ENCODE peak calls at places on chromosome 22, in ten cellular contexts. J, T, Y, E, G, R, F, C, U and M are unnamed samples.

GRCh38 chr22:45544588-45545170 is 42.0 kb downstream of the FBLN1 start:
- DNase-seq in J (no peak), T (no peak), Y (no peak), E (no peak), G (no peak), R (no peak), F (no peak), C (no peak), U (no peak), M (no peak)

GRCh38 chr22:22943521-22944267 is 56.1 kb downstream of the IGLL5 start:
- DNase-seq in J (no peak), T (no peak), Y (no peak), E (peak; percentile 42), G (no peak), R (peak; percentile 27), F (peak; percentile 60), C (peak; percentile 6), U (no peak), M (no peak)

GRCh38 chr22:19477321-19478085 is 1.5 kb downstream of the UFD1 start:
- DNase-seq in J (no peak), T (no peak), Y (no peak), E (peak; percentile 6), G (peak; percentile 46), R (no peak), F (no peak), C (no peak), U (no peak), M (no peak)

GRCh38 chr22:43876866-43877509 is 14.7 kb upstream of the SULT4A1 start:
- DNase-seq in J (no peak), T (no peak), Y (no peak), E (no peak), G (no peak), R (no peak), F (no peak), C (no peak), U (no peak), M (no peak)

GRCh38 chr22:36727927-36728488 is 24.5 kb upstream of the CACNG2 start:
- DNase-seq in J (no peak), T (no peak), Y (no peak), E (no peak), G (no peak), R (no peak), F (no peak), C (no peak), U (no peak), M (no peak)

GRCh38 chr22:47112994-47113879 is 350.8 kb downstream of the TBC1D22A start:
- DNase-seq in J (no peak), T (no peak), Y (no peak), E (no peak), G (no peak), R (no peak), F (no peak), C (no peak), U (no peak), M (no peak)

GRCh38 chr22:45552580-45553332 is 50.1 kb downstream of the FBLN1 start:
- DNase-seq in J (no peak), T (no peak), Y (peak; percentile 45), E (no peak), G (no peak), R (peak; percentile 81), F (no peak), C (peak; percentile 26), U (no peak), M (no peak)

GRCh38 chr22:46593996-46594946 is 25.9 kb upstream of the GRAMD4 start:
- DNase-seq in J (no peak), T (no peak), Y (peak; percentile 0), E (no peak), G (no peak), R (peak; percentile 42), F (no peak), C (no peak), U (no peak), M (no peak)